ENCODE peak calls at places on chromosomes 5 and 9, in four cellular contexts. W is DND-41, F is choroid plexus epithelial cell, D is nephron progenitor cell. B is an unnamed sample.

GRCh38 chr9:120710110-120710981 is 3.9 kb downstream of the MEGF9 start:
- DNase-seq in W (peak), F (peak), D (no peak), B (peak)

GRCh38 chr5:108295588-108296368 is 86.1 kb downstream of the FBXL17 start:
- DNase-seq in W (no peak), F (peak), D (no peak), B (no peak)

GRCh38 chr9:76472925-76473324 is 13.9 kb downstream of the GCNT1 start:
- DNase-seq in W (no peak), F (no peak), D (peak), B (no peak)

GRCh38 chr9:106880863-106881262 is 17.9 kb downstream of the ZNF462 start:
- DNase-seq in W (no peak), F (no peak), D (no peak), B (no peak)

GRCh38 chr5:42813533-42813932 is 1.8 kb upstream of the SELENOP start:
- DNase-seq in W (no peak), F (no peak), D (peak), B (no peak)

GRCh38 chr5:83430130-83431010 is 41.2 kb upstream of the VCAN start:
- DNase-seq in W (peak), F (peak), D (peak), B (peak)

GRCh38 chr9:130276121-130276520 is 10.6 kb downstream of the HMCN2 start:
- DNase-seq in W (no peak), F (peak), D (no peak), B (no peak)

GRCh38 chr5:81631124-81631523 is 119.8 kb downstream of the SSBP2 start:
- DNase-seq in W (peak), F (no peak), D (no peak), B (peak)

GRCh38 chr5:138517437-138517836 is 25.6 kb downstream of the ETF1 start:
- DNase-seq in W (no peak), F (no peak), D (no peak), B (no peak)

GRCh38 chr5:56003633-56004032 is 8.9 kb upstream of the IL6ST start:
- DNase-seq in W (no peak), F (peak), D (no peak), B (no peak)

GRCh38 chr9:114181583-114182409 is 26.5 kb downstream of the COL27A1 start:
- DNase-seq in W (no peak), F (peak), D (no peak), B (no peak)

GRCh38 chr5:59529286-59529685 is 364.2 kb downstream of the PDE4D start:
- DNase-seq in W (no peak), F (no peak), D (no peak), B (no peak)

GRCh38 chr5:14326035-14326909 is 183.1 kb downstream of the TRIO start:
- DNase-seq in W (no peak), F (no peak), D (peak), B (no peak)

GRCh38 chr9:80561526-80561925 is 989.8 kb downstream of the TLE4 start:
- DNase-seq in W (no peak), F (peak), D (no peak), B (no peak)

GRCh38 chr5:146659961-146660360 is 144.0 kb upstream of the GPR151 start:
- DNase-seq in W (no peak), F (no peak), D (no peak), B (no peak)

GRCh38 chr9:119639287-119639955 is 270.2 kb upstream of the BRINP1 start:
- DNase-seq in W (no peak), F (peak), D (peak), B (no peak)

GRCh38 chr5:75277463-75277862 is 40.8 kb upstream of the ANKRD31 start:
- DNase-seq in W (no peak), F (no peak), D (no peak), B (no peak)

GRCh38 chr5:172524573-172525021 is 70.3 kb upstream of the SH3PXD2B start:
- DNase-seq in W (no peak), F (no peak), D (no peak), B (no peak)

GRCh38 chr9:2872307-2872940 is 28.5 kb upstream of the PUM3 start:
- DNase-seq in W (no peak), F (peak), D (peak), B (no peak)

GRCh38 chr5:132761321-132762240 is 14.4 kb downstream of the CCNI2 start:
- DNase-seq in W (no peak), F (no peak), D (no peak), B (no peak)

GRCh38 chr5:72848474-72849428 is 32.3 kb downstream of the TNPO1 start:
- DNase-seq in W (peak), F (peak), D (peak), B (peak)

GRCh38 chr9:89677696-89678393 is 73.0 kb downstream of the GADD45G start:
- DNase-seq in W (no peak), F (no peak), D (peak), B (no peak)

GRCh38 chr5:51225671-51226419 is 157.4 kb upstream of the ISL1 start:
- DNase-seq in W (no peak), F (peak), D (no peak), B (no peak)

GRCh38 chr9:129401623-129402340 is 219.1 kb downstream of the C9orf50 start:
- DNase-seq in W (peak), F (peak), D (no peak), B (no peak)

GRCh38 chr9:133999866-134000265 is 7.7 kb upstream of the VAV2 start:
- DNase-seq in W (no peak), F (peak), D (no peak), B (no peak)

GRCh38 chr9:9142001-9142400 is 1342.4 kb upstream of the DMAC1 start:
- DNase-seq in W (no peak), F (no peak), D (no peak), B (no peak)

GRCh38 chr5:27437594-27438200 is 399.3 kb upstream of the CDH9 start:
- DNase-seq in W (no peak), F (peak), D (no peak), B (no peak)

GRCh38 chr5:16573401-16573800 is 43.4 kb downstream of the RETREG1 start:
- DNase-seq in W (no peak), F (no peak), D (no peak), B (no peak)

GRCh38 chr9:65400886-65401285 is 115.9 kb upstream of the FOXD4L5 start:
- DNase-seq in W (no peak), F (no peak), D (no peak), B (no peak)

GRCh38 chr5:86463339-86463738 is 154.4 kb upstream of the COX7C start:
- DNase-seq in W (no peak), F (no peak), D (no peak), B (no peak)

GRCh38 chr5:177070536-177071191 is 16.1 kb upstream of the FGFR4 start:
- DNase-seq in W (no peak), F (no peak), D (no peak), B (no peak)

GRCh38 chr5:140239939-140240700 is 62.8 kb downstream of the PFDN1 start:
- DNase-seq in W (peak), F (peak), D (peak), B (peak)

GRCh38 chr9:127763918-127764384 is 14.5 kb downstream of the SH2D3C start:
- DNase-seq in W (no peak), F (peak), D (peak), B (peak)

GRCh38 chr9:93237535-93237934 is 53.6 kb downstream of the WNK2 start:
- DNase-seq in W (peak), F (no peak), D (no peak), B (peak)

GRCh38 chr9:38036359-38037084 is 32.5 kb downstream of the SHB start:
- DNase-seq in W (no peak), F (peak), D (no peak), B (no peak)

GRCh38 chr5:39560730-39561129 is 135.9 kb upstream of the DAB2 start:
- DNase-seq in W (no peak), F (no peak), D (no peak), B (no peak)

GRCh38 chr9:105608685-105609598 is 51.0 kb downstream of the FKTN start:
- DNase-seq in W (no peak), F (peak), D (no peak), B (no peak)

GRCh38 chr9:122106576-122106975 is 13.5 kb upstream of the TTLL11 start:
- DNase-seq in W (no peak), F (peak), D (no peak), B (no peak)

GRCh38 chr9:87498046-87498815 is 564 bp downstream of the DAPK1 start:
- DNase-seq in W (no peak), F (peak), D (peak), B (no peak)
- TF ChIP-seq CTCF in W (no peak), F (peak), D (peak), B (no peak)

GRCh38 chr9:132644251-132644650 is 25.5 kb downstream of the DDX31 start:
- DNase-seq in W (no peak), F (no peak), D (no peak), B (peak)
- TF ChIP-seq CTCF in W (peak), F (peak), D (no peak), B (peak)

GRCh38 chr9:36141288-36141687 is 4.8 kb downstream of the GLIPR2 start:
- DNase-seq in W (no peak), F (peak), D (peak), B (no peak)
- TF ChIP-seq CTCF in W (no peak), F (peak), D (no peak), B (no peak)

DNA sequence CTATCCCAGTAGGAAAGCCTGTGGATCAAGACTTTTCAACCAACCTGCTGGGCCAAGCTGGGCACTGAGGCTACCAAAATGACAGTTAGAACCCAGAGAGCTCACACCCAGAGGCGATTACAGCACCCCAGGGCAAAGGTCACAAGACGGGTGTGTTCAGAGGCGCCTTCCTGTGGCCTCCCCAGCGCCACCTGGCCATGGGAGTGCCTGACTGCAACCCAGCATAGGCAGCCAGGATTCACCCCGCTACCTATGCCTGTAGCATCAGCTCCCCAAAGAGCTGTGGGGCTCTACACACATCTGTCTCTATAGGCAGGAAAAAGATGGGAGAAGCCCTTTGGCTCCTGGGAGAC is 33.5 kb downstream of the PDGFRB start:
- DNase-seq in W (no peak), F (no peak), D (no peak), B (peak)
- TF ChIP-seq CTCF in W (peak), F (peak), D (no peak), B (peak)